ENCODE peak calls at places on chromosomes 12 and 14, in four cellular contexts. U is IMR-90, V is mesendoderm, W is H1. E is an unnamed sample.

GRCh38 chr14:104331871-104332605 is 193.7 kb downstream of the KIF26A start:
- DNase-seq in U (no peak), V (no peak), W (peak; percentile 52), E (no peak)

GRCh38 chr12:52779914-52780313 is 2.8 kb upstream of the KRT76 start:
- DNase-seq in U (no peak), V (no peak), W (no peak), E (no peak)

GRCh38 chr12:127773520-127773919 is 493.4 kb upstream of the TMEM132C start:
- DNase-seq in U (no peak), V (peak; percentile 78), W (no peak), E (peak; percentile 74)

GRCh38 chr12:87439990-87440827 is 589.0 kb downstream of the C12orf50 start:
- DNase-seq in U (peak; percentile 93), V (peak; percentile 59), W (no peak), E (no peak)

GRCh38 chr12:32302218-32302826 is 97.0 kb upstream of the FGD4 start:
- DNase-seq in U (no peak), V (peak; percentile 83), W (no peak), E (peak; percentile 72)

GRCh38 chr12:75208851-75209781 is 523 bp downstream of the KCNC2 start:
- DNase-seq in U (peak; percentile 18), V (peak; percentile 82), W (peak; percentile 85), E (peak; percentile 85)

GRCh38 chr14:76882646-76883045 is 56.4 kb downstream of the LRRC74A start:
- DNase-seq in U (no peak), V (no peak), W (no peak), E (no peak)

GRCh38 chr14:38405851-38406630 is 150.1 kb upstream of the CLEC14A start:
- DNase-seq in U (peak; percentile 66), V (peak; percentile 74), W (no peak), E (peak; percentile 39)

GRCh38 chr12:89477633-89478279 is 46.8 kb downstream of the GALNT4 start:
- DNase-seq in U (no peak), V (no peak), W (no peak), E (no peak)

GRCh38 chr12:2039034-2039433 is 13.8 kb upstream of the CACNA1C start:
- DNase-seq in U (no peak), V (no peak), W (no peak), E (no peak)

GRCh38 chr14:72518809-72519377 is 375.0 kb downstream of the DPF3 start:
- DNase-seq in U (no peak), V (no peak), W (no peak), E (no peak)

GRCh38 chr12:56636118-56636674 is 6.1 kb upstream of the BAZ2A start:
- DNase-seq in U (peak; percentile 80), V (peak; percentile 93), W (peak; percentile 73), E (peak; percentile 93)

GRCh38 chr12:69933115-69933552 is 108.1 kb downstream of the MYRFL start:
- DNase-seq in U (no peak), V (peak; percentile 86), W (peak; percentile 63), E (peak; percentile 93)
- H3K56ac ChIP-seq in U (no peak overlapping the region), V (peak overlapping the region; percentile 25), W (no peak overlapping the region), E (no peak overlapping the region)

GRCh38 chr12:57927086-57927485 is 14.3 kb upstream of the ATP23 start:
- DNase-seq in U (no peak), V (no peak), W (no peak), E (no peak)
- H3K56ac ChIP-seq in U (no peak overlapping the region), V (no peak overlapping the region), W (no peak overlapping the region), E (no peak overlapping the region)

GRCh38 chr12:71306808-71307207 is 132.8 kb upstream of the LGR5 start:
- DNase-seq in U (no peak), V (no peak), W (no peak), E (no peak)
- H3K56ac ChIP-seq in U (no peak overlapping the region), V (no peak overlapping the region), W (no peak overlapping the region), E (no peak overlapping the region)

GRCh38 chr14:34610101-34610500 is 19.8 kb downstream of the SNX6 start:
- DNase-seq in U (no peak), V (no peak), W (no peak), E (no peak)
- H3K56ac ChIP-seq in U (no peak overlapping the region), V (no peak overlapping the region), W (no peak overlapping the region), E (no peak overlapping the region)

GRCh38 chr12:99935608-99936007 is 49.1 kb downstream of the ANKS1B start:
- DNase-seq in U (no peak), V (no peak), W (no peak), E (no peak)
- H3K56ac ChIP-seq in U (no peak overlapping the region), V (no peak overlapping the region), W (no peak overlapping the region), E (no peak overlapping the region)

GRCh38 chr12:46260153-46260912 is 8.5 kb downstream of the SLC38A1 start:
- DNase-seq in U (peak; percentile 70), V (peak; percentile 89), W (no peak), E (no peak)

GRCh38 chr12:46256942-46257341 is 11.9 kb downstream of the SLC38A1 start:
- DNase-seq in U (no peak), V (no peak), W (no peak), E (no peak)

GRCh38 chr12:46259071-46259470 is 9.8 kb downstream of the SLC38A1 start:
- DNase-seq in U (no peak), V (no peak), W (no peak), E (no peak)

GRCh38 chr12:46259713-46260112 is 9.1 kb downstream of the SLC38A1 start:
- DNase-seq in U (no peak), V (no peak), W (no peak), E (no peak)

GRCh38 chr12:46258129-46258528 is 10.7 kb downstream of the SLC38A1 start:
- DNase-seq in U (no peak), V (no peak), W (no peak), E (no peak)
- H3K56ac ChIP-seq in U (no peak overlapping the region), V (no peak overlapping the region), W (no peak overlapping the region), E (no peak overlapping the region)

DNA sequence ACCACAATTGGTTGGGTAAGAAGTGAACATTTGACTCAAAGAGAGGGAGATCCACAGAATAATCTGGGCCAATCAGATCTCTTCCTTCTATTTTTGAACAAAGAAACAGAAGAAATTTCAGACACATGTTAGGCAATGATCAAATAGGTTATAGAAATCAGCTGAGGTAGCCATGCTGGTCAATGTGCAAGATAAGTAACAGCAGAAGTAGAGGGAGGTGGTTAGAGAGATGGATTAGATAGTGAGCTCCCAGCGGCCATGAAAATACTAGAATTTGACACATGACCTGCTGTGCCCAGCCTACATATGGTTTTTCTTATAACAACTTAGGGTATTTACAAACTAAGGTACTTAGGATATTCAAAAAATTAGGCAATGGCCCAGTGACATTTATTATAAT is 230.9 kb upstream of the ARID2 start:
- DNase-seq in U (no peak), V (no peak), W (no peak), E (no peak)
- H3K56ac ChIP-seq in U (no peak overlapping the region), V (no peak overlapping the region), W (no peak overlapping the region), E (no peak overlapping the region)

GRCh38 chr12:30021046-30021833 is 237.5 kb upstream of the TMTC1 start:
- DNase-seq in U (peak; percentile 37), V (no peak), W (no peak), E (no peak)
- H3K56ac ChIP-seq in U (no peak overlapping the region), V (no peak overlapping the region), W (no peak overlapping the region), E (no peak overlapping the region)